ENCODE peak calls at places on chromosomes 2 and 18, in five cellular contexts. O is stimulated activated CD8-positive, alpha-beta memory T cell treated with anti-CD3 and anti-CD28 coated beads, Interleukin-2, amount 100 ng/mL, for 1 hour; X is left cardiac atrium; S is GM06990; K is GM03348. D is an unnamed sample.

GRCh38 chr18:69400253-69400975 is at the start of gene DOK6:
- DNase-seq in O (no peak), X (peak), S (no peak), K (peak), D (no peak)

GRCh38 chr2:232833830-232834229 is 36.2 kb upstream of the SNORC start:
- DNase-seq in O (no peak), X (no peak), S (no peak), K (no peak), D (no peak)

GRCh38 chr2:234300393-234300792 is 196.5 kb downstream of the ARL4C start:
- DNase-seq in O (no peak), X (no peak), S (no peak), K (no peak), D (no peak)

GRCh38 chr2:36812196-36812595 is 115.7 kb downstream of the VIT start:
- DNase-seq in O (no peak), X (no peak), S (no peak), K (no peak), D (no peak)

GRCh38 chr18:23300211-23300887 is 152.7 kb upstream of the RIOK3 start:
- DNase-seq in O (no peak), X (no peak), S (no peak), K (no peak), D (no peak)

GRCh38 chr18:46253498-46253897 is 149.3 kb downstream of the HAUS1 start:
- DNase-seq in O (no peak), X (no peak), S (no peak), K (peak), D (no peak)

GRCh38 chr2:48479923-48480322 is 50.0 kb upstream of the STON1 start:
- DNase-seq in O (no peak), X (no peak), S (no peak), K (no peak), D (no peak)

GRCh38 chr2:108583903-108584520 is 49.7 kb downstream of the LIMS1 start:
- DNase-seq in O (no peak), X (peak), S (peak), K (peak), D (peak)

GRCh38 chr2:96815326-96816126 is 542 bp upstream of the CNNM3 start:
- DNase-seq in O (no peak), X (no peak), S (no peak), K (peak), D (peak)

GRCh38 chr2:193409951-193410350 is 1215.2 kb upstream of the TMEFF2 start:
- DNase-seq in O (no peak), X (no peak), S (no peak), K (no peak), D (no peak)

GRCh38 chr2:43170733-43171101 is 55.7 kb downstream of the ZFP36L2 start:
- DNase-seq in O (no peak), X (no peak), S (no peak), K (no peak), D (no peak)

GRCh38 chr2:132782166-132782783 is 112.3 kb upstream of the LYPD1 start:
- DNase-seq in O (no peak), X (no peak), S (no peak), K (no peak), D (no peak)

GRCh38 chr18:64659186-64659585 is 510.3 kb upstream of the LINC00305 start:
- DNase-seq in O (no peak), X (no peak), S (no peak), K (no peak), D (no peak)

GRCh38 chr2:235007664-235008457 is 56.0 kb downstream of the SH3BP4 start:
- DNase-seq in O (no peak), X (no peak), S (no peak), K (no peak), D (no peak)

GRCh38 chr2:139031722-139032121 is 251.5 kb upstream of the NXPH2 start:
- DNase-seq in O (no peak), X (no peak), S (no peak), K (no peak), D (peak)

GRCh38 chr2:171553858-171554257 is 31.6 kb downstream of the CYBRD1 start:
- DNase-seq in O (no peak), X (no peak), S (no peak), K (no peak), D (no peak)